ENCODE peak calls at places on chromosomes 5 and 9, in nine cellular contexts. P, X, G, Y, F, J, T, H and A are unnamed samples.

GRCh38 chr5:144944936-144945335 is 774.3 kb downstream of the KCTD16 start:
- DNase-seq in J (no peak), T (no peak), G (no peak), Y (no peak), P (no peak), X (no peak), F (no peak), H (no peak), A (no peak)

GRCh38 chr9:129139233-129139992 is 28.2 kb downstream of the PTPA start:
- DNase-seq in Y (peak), H (peak), G (peak), T (peak), X (peak), P (peak), F (peak), J (peak), A (peak)

GRCh38 chr5:60514152-60514551 is 185.8 kb downstream of the DEPDC1B start:
- DNase-seq in F (no peak), X (no peak), T (no peak), H (no peak), Y (no peak), G (no peak), J (no peak), P (no peak), A (no peak)

GRCh38 chr9:134660407-134660806 is 18.8 kb downstream of the COL5A1 start:
- DNase-seq in F (peak), T (no peak), Y (no peak), H (no peak), P (no peak), G (no peak), J (no peak), X (no peak), A (no peak)

GRCh38 chr5:134224905-134225779 is 731 bp downstream of the PPP2CA start:
- DNase-seq in H (peak), G (peak), F (peak), X (no peak), P (peak), J (no peak), Y (peak), T (peak), A (peak)

GRCh38 chr9:96169488-96169887 is 132.5 kb downstream of the HSD17B3 start:
- DNase-seq in Y (no peak), T (no peak), J (no peak), H (peak), G (peak), P (no peak), X (no peak), F (no peak), A (peak)

GRCh38 chr5:108681079-108681921 is 66.4 kb upstream of the FER start:
- DNase-seq in P (peak), X (peak), Y (peak), F (peak), J (peak), H (peak), G (no peak), T (no peak), A (no peak)

GRCh38 chr5:158207733-158208132 is 348.8 kb upstream of the CLINT1 start:
- DNase-seq in H (no peak), G (no peak), T (no peak), X (no peak), P (no peak), F (no peak), Y (no peak), J (no peak), A (no peak)

GRCh38 chr5:151195622-151196021 is 28.3 kb downstream of the CCDC69 start:
- DNase-seq in J (no peak), T (no peak), G (no peak), P (no peak), X (no peak), F (peak), H (no peak), Y (no peak), A (no peak)

GRCh38 chr9:103798620-103799019 is 295.5 kb upstream of the SMC2 start:
- DNase-seq in G (no peak), P (no peak), X (no peak), F (peak), J (no peak), T (no peak), H (no peak), Y (peak), A (no peak)

GRCh38 chr9:122226142-122226757 is 2.5 kb downstream of the LHX6 start:
- DNase-seq in J (no peak), Y (no peak), P (no peak), X (no peak), T (no peak), H (no peak), G (no peak), F (no peak), A (no peak)

GRCh38 chr5:17620627-17621026 is 10.4 kb downstream of the TAF11L12 start:
- DNase-seq in G (no peak), P (no peak), Y (no peak), F (no peak), J (no peak), X (no peak), H (no peak), T (no peak), A (no peak)
- TF ChIP-seq CTCF in G (no peak), P (no peak), Y (no peak), F (peak), J (no peak), X (no peak), H (no peak), T (no peak), A (peak)

DNA sequence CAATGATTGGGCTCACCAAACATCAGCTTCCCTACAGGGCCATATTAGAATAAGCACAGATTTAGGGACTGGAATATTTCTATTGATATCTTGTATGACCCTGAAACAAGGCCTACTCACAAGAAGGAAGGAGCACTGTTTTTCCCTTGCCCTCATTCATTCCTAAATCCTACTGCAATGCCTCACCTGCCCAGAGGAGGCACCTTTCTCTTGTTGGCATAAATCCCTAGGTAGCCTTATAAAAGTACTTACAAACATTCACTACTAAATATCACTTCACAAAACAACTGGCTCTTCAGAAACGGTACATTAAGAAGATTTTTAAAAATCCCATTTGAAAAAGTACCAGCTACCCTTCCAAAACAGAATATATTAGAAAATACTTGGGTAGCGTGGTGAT is 449.4 kb downstream of the CDH18 start:
- DNase-seq in J (no peak), H (no peak), P (no peak), F (no peak), G (no peak), X (no peak), T (no peak), Y (no peak), A (no peak)
- TF ChIP-seq CTCF in J (no peak), H (no peak), P (no peak), F (no peak), G (no peak), X (no peak), T (no peak), Y (no peak), A (no peak)

GRCh38 chr9:111482656-111483418 is 1.3 kb downstream of the ECPAS start:
- DNase-seq in Y (peak), X (peak), G (peak), F (peak), H (peak), P (peak), J (no peak), T (peak), A (peak)

GRCh38 chr9:111481885-111482636 is 2.1 kb downstream of the ECPAS start:
- DNase-seq in Y (no peak), H (peak), T (no peak), P (no peak), F (no peak), X (peak), J (no peak), G (no peak), A (no peak)

GRCh38 chr9:111483419-111483861 is 743 bp downstream of the ECPAS start:
- DNase-seq in H (no peak), Y (peak), X (no peak), G (peak), P (peak), T (peak), J (no peak), F (peak), A (no peak)

GRCh38 chr9:111484564-111484878 is 338 bp upstream of the ECPAS start:
- DNase-seq in X (no peak), Y (no peak), H (no peak), G (no peak), T (no peak), F (no peak), J (no peak), P (no peak), A (no peak)

GRCh38 chr9:111483862-111484563 is at the start of gene ECPAS:
- DNase-seq in H (peak), Y (peak), G (peak), P (peak), J (peak), T (peak), X (peak), F (peak), A (peak)
- TF ChIP-seq CTCF in H (no peak), Y (no peak), G (no peak), P (peak), J (no peak), T (no peak), X (no peak), F (no peak), A (no peak)

GRCh38 chr5:22088517-22088916 is 764.6 kb downstream of the CDH12 start:
- DNase-seq in H (no peak), X (no peak), Y (no peak), F (no peak), J (no peak), P (no peak), T (no peak), G (no peak), A (no peak)
- TF ChIP-seq CTCF in H (no peak), X (no peak), Y (no peak), F (no peak), J (no peak), P (no peak), T (no peak), G (no peak), A (no peak)

GRCh38 chr9:91362212-91362611 is 494 bp upstream of the AUH start:
- DNase-seq in H (no peak), X (no peak), J (no peak), G (no peak), T (no peak), P (no peak), F (no peak), Y (no peak), A (no peak)

GRCh38 chr9:91360551-91361293 is 996 bp downstream of the AUH start:
- DNase-seq in Y (peak), G (no peak), H (no peak), T (no peak), X (no peak), F (no peak), J (no peak), P (no peak), A (no peak)

GRCh38 chr9:91359734-91360470 is 1.8 kb downstream of the AUH start:
- DNase-seq in P (no peak), J (no peak), Y (no peak), G (no peak), X (no peak), H (no peak), F (peak), T (no peak), A (no peak)

GRCh38 chr9:91364005-91364404 is 2.3 kb upstream of the AUH start:
- DNase-seq in T (no peak), G (no peak), F (no peak), J (no peak), P (no peak), H (no peak), Y (no peak), X (no peak), A (no peak)

GRCh38 chr9:91361294-91362201 is at the start of gene AUH:
- DNase-seq in P (peak), J (no peak), X (no peak), G (peak), F (peak), Y (peak), T (peak), H (peak), A (peak)
- TF ChIP-seq CTCF in P (no peak), J (no peak), X (no peak), G (no peak), F (no peak), Y (no peak), T (peak), H (no peak), A (peak)

GRCh38 chr9:88661759-88662158 is 126.8 kb downstream of the NXNL2 start:
- DNase-seq in Y (no peak), T (no peak), J (no peak), G (no peak), H (no peak), F (no peak), X (no peak), P (no peak), A (no peak)
- TF ChIP-seq CTCF in Y (no peak), T (no peak), J (no peak), G (no peak), H (no peak), F (no peak), X (no peak), P (no peak), A (no peak)